ENCODE peak calls at places on chromosome 7, in nine cellular contexts. L is A549, E is GM23338, J is upper lobe of right lung, Q is lower lobe of right lung, C is thoracic aorta, Z is heart left ventricle, B is fibroblast of lung, Y is uterus. U is an unnamed sample.

GRCh38 chr7:14698239-14698638 is 204.3 kb downstream of the DGKB start:
- DNase-seq in L (no peak), E (no peak), J (no peak), Q (no peak), C (no peak), Z (no peak), B (peak), Y (no peak), U (no peak)

GRCh38 chr7:79979437-79979836 is 155.2 kb upstream of the GNAI1 start:
- DNase-seq in L (no peak), E (no peak), J (no peak), Q (no peak), C (no peak), Z (no peak), B (peak), Y (no peak), U (peak)

GRCh38 chr7:10798044-10798443 is 175.6 kb upstream of the PHF14 start:
- DNase-seq in L (no peak), E (no peak), J (no peak), Q (no peak), C (no peak), Z (no peak), B (no peak), Y (no peak), U (no peak)

GRCh38 chr7:47405921-47406765 is 175.8 kb downstream of the TNS3 start:
- DNase-seq in L (peak), E (no peak), J (peak), Q (peak), C (no peak), Z (peak), B (peak), Y (peak), U (no peak)

GRCh38 chr7:5626456-5626855 is 155.0 kb downstream of the RNF216 start:
- DNase-seq in L (no peak), E (no peak), J (no peak), Q (no peak), C (no peak), Z (peak), B (no peak), Y (no peak), U (no peak)

GRCh38 chr7:34837826-34838225 is 179.8 kb downstream of the NPSR1 start:
- DNase-seq in L (peak), E (no peak), J (no peak), Q (no peak), C (no peak), Z (no peak), B (no peak), Y (no peak), U (no peak)

GRCh38 chr7:104192434-104192833 is 15.4 kb downstream of the ORC5 start:
- DNase-seq in L (no peak), E (no peak), J (no peak), Q (no peak), C (no peak), Z (no peak), B (no peak), Y (no peak), U (no peak)

GRCh38 chr7:75531359-75531821 is 39.3 kb downstream of the SPDYE5 start:
- DNase-seq in L (no peak), E (peak), J (peak), Q (no peak), C (no peak), Z (no peak), B (no peak), Y (no peak), U (no peak)

GRCh38 chr7:13800694-13801448 is 188.6 kb downstream of the ETV1 start:
- DNase-seq in L (no peak), E (peak), J (no peak), Q (no peak), C (no peak), Z (no peak), B (peak), Y (no peak), U (peak)

GRCh38 chr7:80054356-80054755 is 80.3 kb upstream of the GNAI1 start:
- DNase-seq in L (no peak), E (no peak), J (no peak), Q (no peak), C (no peak), Z (no peak), B (peak), Y (no peak), U (peak)

GRCh38 chr7:48042216-48042615 is 6.9 kb downstream of the C7orf57 start:
- DNase-seq in L (no peak), E (no peak), J (no peak), Q (no peak), C (no peak), Z (no peak), B (no peak), Y (no peak), U (no peak)

GRCh38 chr7:75888464-75889222 is 9.8 kb downstream of the RHBDD2 start:
- DNase-seq in L (no peak), E (no peak), J (peak), Q (peak), C (no peak), Z (peak), B (no peak), Y (no peak), U (no peak)

GRCh38 chr7:30501264-30501663 is 3.4 kb downstream of the GGCT start:
- DNase-seq in L (no peak), E (no peak), J (no peak), Q (no peak), C (no peak), Z (no peak), B (no peak), Y (no peak), U (no peak)

GRCh38 chr7:36137258-36137657 is 15.8 kb upstream of the EEPD1 start:
- DNase-seq in L (no peak), E (no peak), J (no peak), Q (no peak), C (no peak), Z (no peak), B (no peak), Y (no peak), U (no peak)

GRCh38 chr7:3028071-3028766 is 15.4 kb downstream of the CARD11 start:
- DNase-seq in L (peak), E (no peak), J (peak), Q (no peak), C (peak), Z (no peak), B (peak), Y (no peak), U (no peak)

GRCh38 chr7:155296788-155297516 is 726 bp upstream of the INSIG1 start:
- DNase-seq in L (peak), E (peak), J (peak), Q (peak), C (peak), Z (peak), B (peak), Y (peak), U (peak)

GRCh38 chr7:11753441-11753840 is 78.6 kb downstream of the THSD7A start:
- DNase-seq in L (no peak), E (no peak), J (no peak), Q (no peak), C (no peak), Z (no peak), B (no peak), Y (no peak), U (no peak)

GRCh38 chr7:46391215-46391614 is 470.1 kb upstream of the IGFBP3 start:
- DNase-seq in L (no peak), E (no peak), J (no peak), Q (no peak), C (no peak), Z (no peak), B (peak), Y (peak), U (no peak)

GRCh38 chr7:96329189-96329588 is 7.3 kb upstream of the SLC25A13 start:
- DNase-seq in L (no peak), E (no peak), J (no peak), Q (no peak), C (no peak), Z (no peak), B (no peak), Y (no peak), U (no peak)

GRCh38 chr7:114979388-114979787 is 57.5 kb downstream of the MDFIC start:
- DNase-seq in L (no peak), E (peak), J (no peak), Q (peak), C (peak), Z (no peak), B (peak), Y (peak), U (no peak)

GRCh38 chr7:55366461-55367138 is 1.5 kb downstream of the LANCL2 start:
- DNase-seq in L (peak), E (peak), J (no peak), Q (no peak), C (no peak), Z (no peak), B (no peak), Y (no peak), U (no peak)

GRCh38 chr7:96527133-96527827 is 182.4 kb downstream of the SEM1 start:
- DNase-seq in L (no peak), E (no peak), J (no peak), Q (no peak), C (no peak), Z (no peak), B (no peak), Y (no peak), U (no peak)

GRCh38 chr7:73830872-73831655 is at the start of gene CLDN4:
- DNase-seq in L (no peak), E (peak), J (peak), Q (peak), C (no peak), Z (peak), B (no peak), Y (no peak), U (no peak)

GRCh38 chr7:55140221-55140980 is 121.6 kb downstream of the EGFR start:
- DNase-seq in L (no peak), E (no peak), J (no peak), Q (no peak), C (no peak), Z (no peak), B (peak), Y (no peak), U (peak)

GRCh38 chr7:80263321-80263720 is 128.7 kb downstream of the GNAI1 start:
- DNase-seq in L (no peak), E (peak), J (no peak), Q (no peak), C (no peak), Z (no peak), B (peak), Y (no peak), U (no peak)

GRCh38 chr7:126040114-126041045 is 1110.8 kb upstream of the POT1 start:
- DNase-seq in L (no peak), E (no peak), J (no peak), Q (no peak), C (no peak), Z (no peak), B (no peak), Y (no peak), U (no peak)

GRCh38 chr7:106069471-106070200 is 42.5 kb downstream of the SYPL1 start:
- DNase-seq in L (no peak), E (no peak), J (no peak), Q (no peak), C (no peak), Z (no peak), B (no peak), Y (peak), U (no peak)

GRCh38 chr7:135160858-135161653 is 9.5 kb downstream of the CYREN start:
- DNase-seq in L (no peak), E (peak), J (no peak), Q (no peak), C (no peak), Z (no peak), B (no peak), Y (no peak), U (no peak)

GRCh38 chr7:2017483-2017891 is 215.3 kb downstream of the MAD1L1 start:
- DNase-seq in L (no peak), E (no peak), J (no peak), Q (peak), C (no peak), Z (peak), B (no peak), Y (no peak), U (no peak)

GRCh38 chr7:75645570-75645969 is 93.2 kb downstream of the HIP1 start:
- DNase-seq in L (no peak), E (no peak), J (no peak), Q (no peak), C (no peak), Z (no peak), B (no peak), Y (no peak), U (no peak)

GRCh38 chr7:159012353-159013069 is 132.2 kb downstream of the VIPR2 start:
- DNase-seq in L (peak), E (no peak), J (peak), Q (peak), C (no peak), Z (peak), B (peak), Y (no peak), U (no peak)

GRCh38 chr7:51471199-51472016 is 154.8 kb upstream of the COBL start:
- DNase-seq in L (no peak), E (peak), J (no peak), Q (no peak), C (no peak), Z (no peak), B (no peak), Y (no peak), U (no peak)

GRCh38 chr7:142303650-142304049 is 45.8 kb upstream of the PRSS58 start:
- DNase-seq in L (peak), E (peak), J (no peak), Q (no peak), C (no peak), Z (no peak), B (no peak), Y (no peak), U (no peak)

GRCh38 chr7:69078997-69079769 is 519.1 kb upstream of the AUTS2 start:
- DNase-seq in L (no peak), E (peak), J (no peak), Q (no peak), C (no peak), Z (no peak), B (no peak), Y (no peak), U (no peak)

GRCh38 chr7:153247926-153248325 is 488.4 kb downstream of the ACTR3B start:
- DNase-seq in L (no peak), E (no peak), J (no peak), Q (no peak), C (no peak), Z (no peak), B (no peak), Y (no peak), U (no peak)

GRCh38 chr7:106959753-106960152 is 84.8 kb upstream of the PRKAR2B start:
- DNase-seq in L (no peak), E (peak), J (no peak), Q (no peak), C (no peak), Z (no peak), B (no peak), Y (no peak), U (no peak)

GRCh38 chr7:104979167-104979841 is 34.7 kb upstream of the KMT2E start:
- DNase-seq in L (no peak), E (peak), J (no peak), Q (no peak), C (no peak), Z (no peak), B (peak), Y (peak), U (no peak)

GRCh38 chr7:41145656-41146055 is 557.2 kb downstream of the INHBA start:
- DNase-seq in L (no peak), E (no peak), J (no peak), Q (no peak), C (no peak), Z (no peak), B (peak), Y (no peak), U (no peak)

GRCh38 chr7:120254845-120255244 is 18.1 kb upstream of the KCND2 start:
- DNase-seq in L (no peak), E (no peak), J (no peak), Q (no peak), C (no peak), Z (no peak), B (peak), Y (no peak), U (no peak)

GRCh38 chr7:155694846-155695245 is 50.4 kb downstream of the RBM33 start:
- DNase-seq in L (no peak), E (no peak), J (no peak), Q (no peak), C (no peak), Z (no peak), B (peak), Y (no peak), U (no peak)

GRCh38 chr7:123998921-123999320 is 33.9 kb downstream of the TMEM229A start:
- DNase-seq in L (no peak), E (no peak), J (no peak), Q (no peak), C (no peak), Z (no peak), B (no peak), Y (no peak), U (no peak)

GRCh38 chr7:123994449-123994848 is 38.4 kb downstream of the TMEM229A start:
- DNase-seq in L (no peak), E (peak), J (no peak), Q (no peak), C (no peak), Z (no peak), B (no peak), Y (no peak), U (no peak)

GRCh38 chr7:123992913-123993518 is 39.9 kb downstream of the TMEM229A start:
- DNase-seq in L (no peak), E (no peak), J (no peak), Q (no peak), C (no peak), Z (no peak), B (no peak), Y (no peak), U (no peak)

GRCh38 chr7:123996327-123996625 is 36.6 kb downstream of the TMEM229A start:
- DNase-seq in L (no peak), E (no peak), J (no peak), Q (no peak), C (no peak), Z (no peak), B (no peak), Y (no peak), U (no peak)

GRCh38 chr7:123995617-123996326 is 37.1 kb downstream of the TMEM229A start:
- DNase-seq in L (no peak), E (no peak), J (no peak), Q (no peak), C (no peak), Z (no peak), B (peak), Y (no peak), U (no peak)
- H3K4me3 ChIP-seq in L (no peak), E (no peak), J (no peak), Q (no peak), C (no peak), Z (no peak), B (no peak), Y (no peak), U (no peak)

GRCh38 chr7:151033864-151034249 is 5.6 kb downstream of the ABCB8 start:
- DNase-seq in L (no peak), E (no peak), J (no peak), Q (no peak), C (no peak), Z (no peak), B (no peak), Y (no peak), U (no peak)

GRCh38 chr7:151031011-151031410 is 2.8 kb downstream of the ABCB8 start:
- DNase-seq in L (no peak), E (no peak), J (no peak), Q (no peak), C (no peak), Z (no peak), B (no peak), Y (no peak), U (no peak)

GRCh38 chr7:151034312-151035023 is 6.2 kb downstream of the ABCB8 start:
- DNase-seq in L (no peak), E (no peak), J (no peak), Q (no peak), C (no peak), Z (no peak), B (no peak), Y (no peak), U (no peak)

GRCh38 chr7:151035024-151035717 is 6.9 kb downstream of the ABCB8 start:
- DNase-seq in L (no peak), E (no peak), J (no peak), Q (no peak), C (no peak), Z (no peak), B (no peak), Y (no peak), U (no peak)

DNA sequence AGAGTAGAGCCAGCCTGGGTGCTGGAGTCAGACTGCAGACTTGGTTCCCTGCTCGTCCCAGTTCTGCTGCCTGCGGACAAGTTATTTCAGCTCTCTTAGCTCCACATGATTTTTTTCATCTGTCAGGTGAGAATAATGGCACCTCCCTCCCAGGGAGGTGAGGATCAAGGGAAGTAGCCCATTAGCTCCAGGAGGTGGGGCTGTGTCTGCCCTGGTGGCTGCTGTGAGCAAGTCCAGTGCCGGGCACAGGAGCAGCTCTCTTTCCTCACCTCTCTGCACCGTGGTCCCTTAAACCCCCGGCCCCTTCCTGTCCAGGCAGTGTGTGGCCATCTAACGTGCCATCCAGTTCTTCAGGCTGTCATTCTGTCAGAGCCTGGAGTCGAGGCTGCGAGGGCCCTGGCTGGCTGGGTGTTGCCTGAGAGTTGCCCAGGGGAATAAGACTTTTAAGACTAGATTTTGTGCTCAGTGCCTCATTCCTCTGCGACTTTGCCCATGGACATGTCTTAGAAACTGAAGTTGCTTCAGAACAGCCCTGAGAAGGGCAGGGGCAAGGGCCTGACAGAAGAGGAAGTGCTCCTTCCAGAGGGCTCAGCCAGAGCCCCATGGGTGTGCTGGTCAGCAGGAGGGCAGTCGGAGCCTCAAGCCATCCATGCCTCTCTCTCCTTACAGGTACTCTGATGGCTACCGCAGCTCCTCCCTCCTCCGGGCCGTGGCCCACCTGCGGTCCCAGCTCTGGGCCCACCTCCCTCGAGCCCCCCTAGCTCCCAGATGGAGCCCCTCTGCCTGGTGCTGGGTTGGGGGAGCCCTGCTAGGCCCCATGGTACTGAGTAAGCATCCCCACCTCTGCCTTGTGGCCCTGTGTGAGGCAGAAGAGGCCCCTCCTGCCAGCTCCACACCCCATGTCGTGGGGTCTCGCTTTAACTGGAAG is 5.0 kb downstream of the ABCB8 start:
- DNase-seq in L (no peak), E (peak), J (no peak), Q (no peak), C (no peak), Z (no peak), B (no peak), Y (no peak), U (no peak)
- TF ChIP-seq CTCF in L (no peak), E (peak), J (no peak), Q (no peak), C (no peak), Z (no peak), B (no peak), Y (no peak), U (no peak)

DNA sequence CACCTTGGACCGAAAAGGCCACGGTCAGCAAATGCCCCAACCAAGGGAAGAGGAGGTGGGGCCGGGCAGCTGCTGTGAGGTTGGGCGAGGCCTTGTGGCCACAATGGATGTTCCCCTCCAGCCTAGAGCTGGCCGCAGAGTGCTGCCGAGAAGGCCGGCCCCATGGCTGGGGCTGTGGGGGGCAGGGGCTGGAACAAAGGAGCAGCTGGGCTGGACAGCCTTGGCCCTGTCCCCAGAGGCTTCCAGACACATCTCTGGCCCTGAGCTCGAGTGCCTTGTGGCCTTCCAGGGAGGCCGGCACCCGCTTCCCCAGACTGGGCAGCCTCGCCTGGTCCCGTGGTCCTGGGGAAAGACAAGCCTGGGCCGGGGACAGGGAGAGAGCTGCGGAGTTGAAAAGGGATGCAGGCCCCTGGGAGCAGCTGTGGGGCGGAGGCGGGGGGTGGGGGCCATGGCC is 88.0 kb downstream of the PDGFA start:
- DNase-seq in L (no peak), E (no peak), J (no peak), Q (no peak), C (no peak), Z (no peak), B (no peak), Y (no peak), U (no peak)
- H3K27ac ChIP-seq in L (peak), E (no peak), J (no peak), Q (no peak), C (no peak), Z (no peak), B (no peak), Y (no peak), U (no peak)

DNA sequence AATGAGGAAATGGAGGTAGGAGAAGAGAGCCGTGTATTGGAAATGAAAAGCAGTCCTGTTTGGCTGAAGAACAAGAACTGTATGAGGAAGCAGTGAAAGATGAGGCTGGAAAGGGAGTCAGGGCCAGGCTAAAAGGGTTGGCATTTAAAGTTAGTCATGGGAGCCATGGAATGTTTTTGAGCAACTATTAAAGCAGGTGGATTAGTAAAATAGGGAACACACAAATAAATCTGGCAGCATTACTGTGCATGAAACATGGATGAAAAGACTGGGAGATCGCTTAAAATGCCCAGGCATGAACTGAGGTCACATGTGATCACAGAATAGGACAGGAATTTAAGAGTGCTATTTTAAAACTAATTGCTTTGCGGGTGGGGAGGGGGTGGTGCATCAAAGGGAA is 1.4 kb upstream of the IFRD1 start:
- DNase-seq in L (no peak), E (no peak), J (no peak), Q (no peak), C (no peak), Z (no peak), B (no peak), Y (no peak), U (no peak)
- H3K4me3 ChIP-seq in L (no peak), E (no peak), J (no peak), Q (no peak), C (no peak), Z (no peak), B (no peak), Y (no peak), U (no peak)

U was measured in AG04450.